ENCODE peak calls at places on chromosomes 5 and 9, in five cellular contexts. G is WTC11, T is GM12878, J is HepG2, X is K562. E is an unnamed sample.

GRCh38 chr9:6218099-6218502 is 2.5 kb downstream of the IL33 start:
- DNase-seq in G (no peak), T (no peak), J (no peak), X (no peak), E (no peak)

GRCh38 chr5:150112211-150113046 is 26.1 kb upstream of the CSF1R start:
- DNase-seq in G (no peak), T (no peak), J (no peak), X (no peak), E (no peak)

GRCh38 chr5:32339198-32339597 is 26.5 kb upstream of the MTMR12 start:
- DNase-seq in G (no peak), T (no peak), J (no peak), X (peak; percentile 41), E (peak; percentile 59)

GRCh38 chr5:14580037-14581034 is 1.3 kb upstream of the OTULINL start:
- DNase-seq in G (no peak), T (no peak), J (no peak), X (no peak), E (no peak)

GRCh38 chr5:27906911-27907590 is 868.7 kb upstream of the CDH9 start:
- DNase-seq in G (no peak), T (no peak), J (peak; percentile 1), X (no peak), E (peak; percentile 2)

GRCh38 chr5:147177125-147177840 is 57.5 kb upstream of the STK32A start:
- DNase-seq in G (no peak), T (no peak), J (no peak), X (no peak), E (no peak)

GRCh38 chr9:85172001-85172978 is 502.8 kb downstream of the NTRK2 start:
- DNase-seq in G (no peak), T (no peak), J (no peak), X (no peak), E (no peak)

GRCh38 chr5:43363445-43364152 is 48.6 kb downstream of the CCL28 start:
- DNase-seq in G (no peak), T (no peak), J (no peak), X (no peak), E (no peak)

GRCh38 chr5:2756764-2757163 is 5.3 kb upstream of the IRX2 start:
- DNase-seq in G (no peak), T (no peak), J (no peak), X (no peak), E (no peak)

GRCh38 chr5:133140311-133140710 is 88.5 kb downstream of the HSPA4 start:
- DNase-seq in G (no peak), T (no peak), J (no peak), X (no peak), E (no peak)

GRCh38 chr5:58127486-58128220 is 332.2 kb downstream of the PLK2 start:
- DNase-seq in G (no peak), T (no peak), J (no peak), X (no peak), E (peak; percentile 87)

GRCh38 chr5:119301947-119302346 is 53.9 kb upstream of the TNFAIP8 start:
- DNase-seq in G (no peak), T (no peak), J (no peak), X (no peak), E (no peak)

GRCh38 chr5:133226186-133226585 is 174.4 kb downstream of the HSPA4 start:
- DNase-seq in G (no peak), T (no peak), J (no peak), X (no peak), E (no peak)

GRCh38 chr5:68216737-68217231 is 1.2 kb downstream of the PIK3R1 start:
- DNase-seq in G (no peak), T (no peak), J (no peak), X (no peak), E (no peak)

GRCh38 chr9:36450110-36450732 is 50.2 kb upstream of the RNF38 start:
- DNase-seq in G (no peak), T (no peak), J (peak; percentile 66), X (peak; percentile 54), E (peak; percentile 60)

GRCh38 chr9:86185872-86186271 is 73.6 kb downstream of the C9orf153 start:
- DNase-seq in G (no peak), T (no peak), J (no peak), X (no peak), E (no peak)

GRCh38 chr5:170302729-170303501 is 5.3 kb upstream of the LCP2 start:
- DNase-seq in G (peak; percentile 20), T (peak; percentile 68), J (no peak), X (peak; percentile 69), E (no peak)

GRCh38 chr5:17157294-17157693 is 60.1 kb upstream of the BASP1 start:
- DNase-seq in G (no peak), T (no peak), J (no peak), X (no peak), E (no peak)

GRCh38 chr9:5671711-5672353 is 42.9 kb downstream of the RIC1 start:
- DNase-seq in G (no peak), T (peak; percentile 17), J (no peak), X (no peak), E (no peak)

GRCh38 chr5:60332244-60333018 is 367.5 kb downstream of the DEPDC1B start:
- DNase-seq in G (no peak), T (no peak), J (no peak), X (no peak), E (peak; percentile 13)

GRCh38 chr5:54317511-54318260 is 7.3 kb upstream of the ARL15 start:
- DNase-seq in G (no peak), T (no peak), J (no peak), X (no peak), E (no peak)

GRCh38 chr5:161549106-161549505 is 2.6 kb upstream of the GABRB2 start:
- DNase-seq in G (peak; percentile 25), T (no peak), J (no peak), X (no peak), E (no peak)

GRCh38 chr5:58022055-58022454 is 437.8 kb downstream of the PLK2 start:
- DNase-seq in G (no peak), T (no peak), J (no peak), X (no peak), E (peak; percentile 63)

GRCh38 chr5:153884266-153884957 is 154.3 kb downstream of the FAM114A2 start:
- DNase-seq in G (no peak), T (no peak), J (no peak), X (no peak), E (no peak)

GRCh38 chr9:84857224-84857623 is 187.7 kb downstream of the NTRK2 start:
- DNase-seq in G (no peak), T (no peak), J (no peak), X (no peak), E (no peak)

GRCh38 chr5:15366676-15367391 is 133.1 kb upstream of the FBXL7 start:
- DNase-seq in G (no peak), T (no peak), J (no peak), X (no peak), E (no peak)

GRCh38 chr5:58153255-58153654 is 306.6 kb downstream of the PLK2 start:
- DNase-seq in G (no peak), T (no peak), J (no peak), X (peak; percentile 4), E (no peak)

GRCh38 chr9:129964901-129965734 is 77.9 kb downstream of the FNBP1 start:
- DNase-seq in G (no peak), T (no peak), J (no peak), X (no peak), E (no peak)
- TF ChIP-seq ESRRA in G (no peak), T (no peak), J (no peak), X (no peak), E (no peak)

GRCh38 chr9:135084262-135084661 is 3.2 kb upstream of the OLFM1 start:
- DNase-seq in G (no peak), T (no peak), J (no peak), X (no peak), E (no peak)

GRCh38 chr9:135084881-135085760 is 2.3 kb upstream of the OLFM1 start:
- DNase-seq in G (no peak), T (no peak), J (no peak), X (no peak), E (no peak)

GRCh38 chr9:135087489-135087791 is at the start of gene OLFM1:
- DNase-seq in G (peak; percentile 86), T (no peak), J (no peak), X (peak; percentile 47), E (peak; percentile 88)

GRCh38 chr9:135086597-135087488 is 625 bp upstream of the OLFM1 start:
- DNase-seq in G (peak; percentile 34), T (no peak), J (no peak), X (no peak), E (no peak)

DNA sequence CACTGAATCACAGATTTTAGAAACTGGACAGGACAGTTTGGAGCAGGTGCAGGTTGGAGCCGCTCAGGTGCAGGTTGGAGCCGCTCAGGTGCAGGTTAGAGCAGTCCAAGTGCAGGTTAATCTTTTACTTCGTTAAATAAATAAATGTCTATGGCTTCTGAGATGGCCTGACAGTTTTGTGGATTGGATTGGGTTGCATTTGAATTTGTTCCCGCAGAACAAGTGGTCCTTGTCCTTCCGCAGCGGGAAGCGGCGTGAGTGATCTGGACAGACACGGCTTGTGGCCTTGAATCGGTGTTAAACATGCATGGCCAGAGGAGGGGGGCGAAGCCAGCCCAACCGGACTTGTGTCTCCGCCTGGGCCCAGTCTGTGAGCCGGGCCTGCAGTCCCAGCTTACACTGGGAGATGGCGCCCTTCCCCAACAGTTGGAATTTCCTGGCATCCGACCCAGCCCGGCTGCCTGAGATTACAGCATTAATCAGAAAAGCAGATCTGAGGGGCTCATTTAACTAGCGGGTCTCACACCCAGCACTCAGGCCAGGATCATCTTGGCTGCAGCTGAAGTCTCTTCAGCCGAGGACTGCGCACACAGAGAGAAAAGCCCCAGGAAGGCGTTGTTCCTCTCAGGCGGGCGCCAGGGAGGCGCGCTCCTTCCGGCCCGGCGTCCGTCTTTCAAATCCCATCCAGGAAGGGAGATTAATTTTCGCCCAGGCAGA is 1.5 kb upstream of the OLFM1 start:
- DNase-seq in G (peak; percentile 92), T (no peak), J (peak; percentile 96), X (peak; percentile 63), E (peak; percentile 81)
- TF ChIP-seq MAX in G (no peak), T (no peak), J (peak; percentile 83), X (no peak), E (no peak)

GRCh38 chr9:109419531-109419930 is 78.6 kb downstream of the PTPN3 start:
- DNase-seq in G (no peak), T (no peak), J (no peak), X (no peak), E (no peak)

GRCh38 chr9:109423877-109424276 is 74.2 kb downstream of the PTPN3 start:
- DNase-seq in G (no peak), T (no peak), J (no peak), X (no peak), E (no peak)

GRCh38 chr9:109424618-109425017 is 73.5 kb downstream of the PTPN3 start:
- DNase-seq in G (no peak), T (no peak), J (no peak), X (no peak), E (no peak)

GRCh38 chr9:109421034-109421700 is 76.9 kb downstream of the PTPN3 start:
- DNase-seq in G (no peak), T (no peak), J (no peak), X (no peak), E (no peak)

DNA sequence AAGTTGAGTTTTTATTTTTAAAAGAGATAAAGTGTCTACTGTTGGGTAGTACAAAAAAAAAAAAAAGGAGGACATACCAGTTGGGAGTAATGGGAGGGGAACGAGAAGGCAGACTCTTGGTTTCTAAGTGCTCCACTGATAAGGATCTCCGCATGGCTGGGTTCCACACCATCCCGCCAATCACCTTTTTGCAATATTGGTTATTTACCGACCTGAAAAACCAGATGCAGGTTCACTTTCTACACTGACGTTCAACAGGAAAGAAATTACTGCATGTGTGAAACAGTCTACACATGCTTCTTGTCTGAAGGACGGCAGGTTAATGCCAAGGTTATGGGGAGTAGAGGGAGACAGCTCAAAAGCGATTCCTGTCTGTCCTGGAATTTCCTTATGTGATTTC is 75.5 kb downstream of the PTPN3 start:
- DNase-seq in G (no peak), T (peak; percentile 91), J (no peak), X (no peak), E (no peak)
- TF ChIP-seq ESRRA in G (no peak), T (peak; percentile 74), J (no peak), X (no peak), E (no peak)

GRCh38 chr5:109454726-109455505 is 45.1 kb upstream of the PJA2 start:
- DNase-seq in G (no peak), T (no peak), J (no peak), X (no peak), E (no peak)
- TF ChIP-seq MAX in G (no peak), T (no peak), J (no peak), X (no peak), E (no peak)

E was measured in A549.